ENCODE peak calls at places on chromosomes 16 and 17, in five cellular contexts. H, Z, J, S and T are unnamed samples.

GRCh38 chr17:15441315-15441714 is 26.1 kb downstream of the CDRT4 start:
- DNase-seq in H (no peak), Z (no peak), J (no peak), S (no peak), T (no peak)

GRCh38 chr16:2429771-2430663 is 770 bp downstream of the CCNF start:
- DNase-seq in H (no peak), Z (no peak), J (peak), S (no peak), T (peak)

GRCh38 chr16:74699666-74700065 is 996 bp downstream of the MLKL start:
- DNase-seq in H (no peak), Z (no peak), J (no peak), S (no peak), T (no peak)

GRCh38 chr17:45131616-45132301 is 556 bp downstream of the PLCD3 start:
- DNase-seq in H (no peak), Z (no peak), J (no peak), S (peak), T (no peak)

GRCh38 chr16:89890886-89891657 is 17.7 kb downstream of the TCF25 start:
- DNase-seq in H (no peak), Z (no peak), J (no peak), S (no peak), T (no peak)

GRCh38 chr17:40680998-40681397 is 16.0 kb upstream of the KRT222 start:
- DNase-seq in H (no peak), Z (no peak), J (no peak), S (no peak), T (no peak)

GRCh38 chr16:66904846-66905632 is 13.6 kb downstream of the CDH16 start:
- DNase-seq in H (no peak), Z (no peak), J (no peak), S (peak), T (no peak)

GRCh38 chr16:71360378-71360777 is 1.9 kb downstream of the CALB2 start:
- DNase-seq in H (no peak), Z (no peak), J (peak), S (peak), T (no peak)

GRCh38 chr17:3879181-3879580 is 13.7 kb downstream of the CAMKK1 start:
- DNase-seq in H (no peak), Z (no peak), J (no peak), S (peak), T (no peak)

GRCh38 chr16:4677994-4678393 is 15.4 kb upstream of the NUDT16L1 start:
- DNase-seq in H (no peak), Z (no peak), J (no peak), S (no peak), T (no peak)